ENCODE peak calls at places on chromosomes 1 and 21, in nine cellular contexts. I, W, B, S, O, D, T, K and R are unnamed samples.

GRCh38 chr21:35426484-35426883 is 377.4 kb upstream of the RUNX1 start:
- DNase-seq in D (no peak), W (no peak), K (no peak), O (no peak), B (no peak), T (no peak), S (no peak), I (no peak), R (no peak)

GRCh38 chr1:46742069-46742468 is 23.2 kb upstream of the EFCAB14 start:
- DNase-seq in D (no peak), O (no peak), B (no peak), S (no peak), I (no peak), W (no peak), T (no peak), K (no peak), R (no peak)

GRCh38 chr1:32765561-32766327 is 51.4 kb downstream of the YARS1 start:
- DNase-seq in B (no peak), T (no peak), O (no peak), D (no peak), S (no peak), I (no peak), K (no peak), W (no peak), R (no peak)

GRCh38 chr1:152237093-152237492 is 13.1 kb upstream of the HRNR start:
- DNase-seq in I (no peak), D (no peak), B (no peak), O (no peak), W (no peak), T (no peak), K (no peak), S (no peak), R (no peak)

GRCh38 chr1:240174734-240175133 is 83.1 kb downstream of the FMN2 start:
- DNase-seq in W (no peak), I (no peak), O (no peak), S (no peak), D (no peak), T (no peak), B (no peak), K (no peak), R (no peak)

GRCh38 chr1:78095618-78096416 is 50.1 kb downstream of the GIPC2 start:
- DNase-seq in W (no peak), I (peak), B (peak), T (peak), D (peak), K (no peak), S (no peak), O (no peak), R (peak)

GRCh38 chr1:234938924-234939323 is 189.7 kb downstream of the TOMM20 start:
- DNase-seq in I (no peak), W (no peak), T (no peak), K (no peak), S (no peak), O (peak), B (no peak), D (no peak), R (no peak)

GRCh38 chr1:247531937-247532336 is 4.3 kb downstream of the OR2C3 start:
- DNase-seq in W (no peak), O (no peak), K (no peak), T (no peak), I (no peak), S (no peak), B (no peak), D (no peak), R (no peak)

GRCh38 chr1:184270556-184270955 is 116.3 kb upstream of the C1orf21 start:
- DNase-seq in O (no peak), D (no peak), I (peak), W (no peak), S (no peak), T (peak), K (no peak), B (no peak), R (no peak)

GRCh38 chr1:197083474-197083873 is 16.4 kb upstream of the F13B start:
- DNase-seq in T (no peak), W (no peak), S (no peak), B (no peak), I (no peak), D (no peak), K (no peak), O (no peak), R (no peak)

GRCh38 chr1:45410850-45411509 is 70.7 kb upstream of the MUTYH start:
- DNase-seq in I (no peak), O (no peak), S (no peak), D (peak), B (peak), W (no peak), T (no peak), K (no peak), R (no peak)

GRCh38 chr1:12475158-12475934 is 142.7 kb downstream of the DHRS3 start:
- DNase-seq in S (no peak), D (no peak), W (no peak), B (no peak), O (no peak), T (no peak), I (peak), K (no peak), R (no peak)

GRCh38 chr1:64494659-64495058 is 24.7 kb downstream of the CACHD1 start:
- DNase-seq in O (no peak), S (no peak), B (no peak), W (no peak), T (no peak), I (no peak), D (no peak), K (no peak), R (no peak)

GRCh38 chr1:155173478-155174333 is at the start of gene TRIM46:
- DNase-seq in K (peak), T (peak), O (peak), D (peak), I (peak), W (peak), S (no peak), B (peak), R (peak)
- TF ChIP-seq CTCF in K (no peak), T (no peak), O (no peak), D (no peak), I (no peak), W (no peak), S (no peak), B (no peak), R (no peak)

DNA sequence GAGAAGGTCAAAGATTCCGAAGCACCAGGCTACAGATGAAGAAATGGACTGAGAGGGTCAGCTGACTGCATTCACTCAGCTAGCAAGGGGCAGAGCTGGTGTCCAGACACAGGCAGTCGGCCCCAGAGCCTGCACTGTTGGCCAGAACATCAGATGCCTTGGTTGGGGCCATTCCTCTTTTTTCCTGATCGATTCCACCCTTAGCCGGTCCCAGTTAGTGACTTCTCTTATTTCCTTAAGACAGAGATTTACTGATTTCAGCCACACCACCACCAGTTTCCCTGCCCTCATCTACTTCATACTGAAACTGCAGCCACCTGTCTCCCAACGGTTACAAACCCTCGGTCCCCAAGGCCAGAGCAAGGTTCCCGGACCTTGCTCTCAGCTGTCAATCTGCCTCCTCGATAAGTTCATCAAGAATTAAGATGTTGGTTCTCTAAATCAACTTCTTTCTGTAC is 11.5 kb downstream of the CD58 start:
- DNase-seq in D (no peak), W (peak), O (no peak), B (no peak), T (no peak), S (no peak), I (no peak), K (no peak), R (no peak)
- H3K4me3 ChIP-seq in D (no peak), W (peak), O (no peak), B (no peak), T (no peak), S (no peak), I (no peak), K (no peak), R (no peak)

GRCh38 chr1:246279402-246279801 is 227.7 kb downstream of the SMYD3 start:
- DNase-seq in K (no peak), D (no peak), S (no peak), O (no peak), W (no peak), B (no peak), T (no peak), I (no peak), R (no peak)

GRCh38 chr1:246281195-246281594 is 225.9 kb downstream of the SMYD3 start:
- DNase-seq in D (no peak), W (no peak), O (no peak), K (no peak), T (no peak), B (no peak), S (no peak), I (no peak), R (no peak)

GRCh38 chr1:246281639-246282038 is 225.4 kb downstream of the SMYD3 start:
- DNase-seq in W (no peak), O (no peak), S (no peak), B (no peak), K (no peak), D (no peak), I (no peak), T (no peak), R (no peak)

GRCh38 chr1:246284021-246284420 is 223.1 kb downstream of the SMYD3 start:
- DNase-seq in W (no peak), T (peak), O (no peak), D (peak), I (no peak), S (no peak), B (peak), K (no peak), R (no peak)

DNA sequence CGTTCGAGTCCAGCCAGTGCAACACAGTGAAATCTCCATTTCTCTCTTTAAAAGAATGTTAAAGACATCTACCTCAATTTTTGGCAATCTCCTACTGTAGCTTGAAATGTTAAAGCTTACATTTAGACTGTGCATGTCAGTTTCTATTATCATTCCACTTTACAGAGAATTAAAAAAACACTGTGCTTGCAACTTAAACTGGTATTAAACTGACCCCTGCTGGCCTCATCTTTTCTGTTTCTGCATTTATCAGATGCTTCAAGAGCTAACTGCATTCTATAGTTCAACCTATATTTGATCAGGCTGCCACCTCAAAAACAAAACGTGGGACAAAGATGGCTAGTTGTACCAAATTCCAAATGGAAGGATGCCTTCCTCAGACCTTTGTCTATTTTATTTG is 226.5 kb downstream of the SMYD3 start:
- DNase-seq in S (no peak), W (peak), K (no peak), B (peak), I (peak), T (peak), O (no peak), D (peak), R (peak)
- TF ChIP-seq CTCF in S (peak), W (peak), K (no peak), B (peak), I (peak), T (peak), O (no peak), D (peak), R (peak)

GRCh38 chr1:162317659-162318058 is 59.0 kb downstream of the SPATA46 start:
- DNase-seq in B (no peak), D (no peak), O (no peak), K (no peak), S (no peak), I (no peak), T (no peak), W (no peak), R (no peak)
- H3K4me3 ChIP-seq in B (no peak), D (no peak), O (no peak), K (no peak), S (no peak), I (no peak), T (no peak), W (no peak), R (no peak)

GRCh38 chr1:178133291-178133989 is 39.5 kb downstream of the RASAL2 start:
- DNase-seq in O (no peak), W (no peak), T (no peak), B (no peak), I (no peak), D (no peak), S (no peak), K (no peak), R (no peak)

GRCh38 chr1:178134061-178134460 is 40.2 kb downstream of the RASAL2 start:
- DNase-seq in K (no peak), D (peak), S (no peak), I (peak), W (no peak), B (peak), T (peak), O (no peak), R (peak)

GRCh38 chr1:178142806-178143205 is 48.9 kb downstream of the RASAL2 start:
- DNase-seq in T (no peak), D (no peak), I (no peak), S (no peak), B (no peak), W (no peak), O (no peak), K (no peak), R (no peak)

DNA sequence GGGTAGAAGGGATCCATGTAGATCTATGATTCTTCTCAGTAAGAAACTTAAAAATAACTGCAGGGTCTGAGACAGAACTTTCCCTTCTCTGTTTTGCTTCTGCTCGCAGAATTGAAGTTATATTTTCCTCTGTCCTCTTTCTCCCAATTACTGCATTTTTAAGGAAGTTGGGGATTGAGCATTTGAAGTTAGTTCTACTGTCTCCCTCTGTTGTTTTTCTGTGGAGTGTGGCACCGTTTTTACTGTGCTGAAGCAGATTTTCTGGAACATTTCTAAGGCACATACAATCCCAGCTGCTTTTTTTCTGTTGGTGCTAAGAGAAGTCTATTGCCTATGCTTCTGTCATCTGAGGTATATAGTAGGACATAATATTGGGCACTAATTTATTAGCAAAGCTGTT is 43.3 kb downstream of the RASAL2 start:
- DNase-seq in T (no peak), O (no peak), D (peak), I (no peak), K (no peak), B (peak), S (no peak), W (no peak), R (no peak)
- TF ChIP-seq CTCF in T (no peak), O (no peak), D (no peak), I (no peak), K (no peak), B (no peak), S (no peak), W (no peak), R (no peak)

DNA sequence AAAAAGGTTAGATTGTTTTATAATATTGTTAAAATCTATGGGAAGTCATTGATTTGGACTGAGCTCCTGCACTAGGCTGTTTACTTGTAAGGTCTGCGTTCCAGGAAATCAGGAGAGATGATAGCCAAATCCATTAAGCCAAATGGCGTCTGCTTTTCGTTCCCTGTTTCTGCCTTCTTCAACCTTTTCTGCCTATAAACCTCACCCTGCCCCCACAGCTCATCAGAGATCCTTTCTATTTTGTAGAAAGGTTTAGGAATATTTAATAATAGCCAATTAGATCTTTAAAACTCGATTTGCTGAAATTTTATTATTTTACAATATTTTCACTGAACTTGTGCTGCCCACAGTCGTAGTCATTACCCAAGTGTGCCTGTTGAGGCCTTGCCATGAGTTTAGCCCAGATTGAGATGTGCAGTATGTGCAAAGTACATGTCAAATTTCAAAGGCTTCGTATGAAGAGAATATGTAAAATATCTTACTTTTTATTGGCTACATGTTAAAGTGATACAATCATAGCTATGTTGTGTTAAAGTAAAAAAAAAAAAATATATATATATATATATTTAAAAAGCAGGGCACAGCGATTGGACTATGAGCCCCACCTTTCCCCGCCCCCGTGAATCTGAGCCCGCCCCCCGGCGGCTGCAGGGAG is 444 bp upstream of the IARS2 start:
- DNase-seq in B (no peak), O (no peak), K (no peak), T (no peak), S (no peak), I (no peak), D (no peak), W (no peak), R (no peak)
- H3K4me3 ChIP-seq in B (peak), O (peak), K (peak), T (no peak), S (peak), I (no peak), D (no peak), W (peak), R (no peak)

GRCh38 chr1:228009828-228010775 is 3.3 kb downstream of the WNT3A start:
- DNase-seq in B (no peak), O (peak), S (peak), K (peak), I (no peak), T (no peak), W (peak), D (no peak), R (no peak)

GRCh38 chr1:228011721-228012311 is 5.0 kb downstream of the WNT3A start:
- DNase-seq in D (no peak), K (no peak), W (no peak), O (peak), T (no peak), B (no peak), S (peak), I (no peak), R (no peak)

GRCh38 chr1:228009116-228009827 is 2.5 kb downstream of the WNT3A start:
- DNase-seq in D (no peak), K (peak), I (no peak), B (no peak), O (peak), W (no peak), T (no peak), S (no peak), R (no peak)

GRCh38 chr1:228012555-228012954 is 5.8 kb downstream of the WNT3A start:
- DNase-seq in B (no peak), I (no peak), T (no peak), W (no peak), O (peak), D (no peak), K (no peak), S (peak), R (no peak)

GRCh38 chr1:228010921-228011320 is 4.1 kb downstream of the WNT3A start:
- DNase-seq in O (no peak), B (no peak), T (no peak), K (peak), S (peak), D (no peak), I (no peak), W (no peak), R (no peak)
- TF ChIP-seq CTCF in O (no peak), B (no peak), T (no peak), K (no peak), S (no peak), D (no peak), I (no peak), W (no peak), R (no peak)

DNA sequence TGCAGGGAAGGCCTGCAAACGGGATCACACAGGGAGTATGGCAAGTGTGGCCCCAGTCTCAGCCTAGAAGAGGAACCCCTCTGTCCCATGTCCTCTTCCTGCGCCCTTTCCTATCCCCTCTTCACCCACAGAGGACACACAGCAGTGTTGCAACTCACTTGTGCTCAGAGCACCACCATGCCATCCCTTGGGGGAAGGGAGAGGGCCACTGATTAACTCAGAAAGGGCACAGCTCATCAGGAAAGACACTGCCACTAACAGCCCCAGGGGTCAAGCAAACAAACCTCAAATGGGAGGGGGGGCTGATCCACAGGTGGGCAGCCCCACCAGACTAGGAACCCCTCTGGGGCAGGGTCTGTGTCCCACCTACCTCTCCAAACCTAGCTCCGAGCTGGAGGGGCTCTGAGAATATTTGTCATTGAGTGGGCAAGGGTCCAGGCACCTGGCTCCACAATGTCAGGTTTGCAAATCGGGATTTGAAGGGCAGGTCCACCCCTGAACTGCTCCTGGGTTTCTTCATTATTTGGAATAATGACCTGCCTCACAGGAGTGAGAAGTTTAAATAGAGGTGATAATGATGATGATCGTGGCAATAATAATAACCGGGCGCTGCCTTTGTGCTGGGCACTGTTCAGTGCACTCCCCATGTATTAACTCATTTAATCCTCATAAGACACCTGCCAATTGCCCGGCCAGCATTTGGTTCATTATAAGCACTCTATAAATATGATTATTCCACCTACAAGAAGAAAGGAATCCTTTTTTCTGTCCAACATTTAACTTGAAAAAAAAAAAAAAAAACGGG is 1.0 kb downstream of the ALDH4A1 start:
- DNase-seq in D (no peak), W (no peak), I (no peak), O (no peak), S (no peak), T (no peak), K (no peak), B (no peak), R (no peak)
- H3K4me3 ChIP-seq in D (peak), W (peak), I (peak), O (peak), S (peak), T (peak), K (peak), B (peak), R (peak)

DNA sequence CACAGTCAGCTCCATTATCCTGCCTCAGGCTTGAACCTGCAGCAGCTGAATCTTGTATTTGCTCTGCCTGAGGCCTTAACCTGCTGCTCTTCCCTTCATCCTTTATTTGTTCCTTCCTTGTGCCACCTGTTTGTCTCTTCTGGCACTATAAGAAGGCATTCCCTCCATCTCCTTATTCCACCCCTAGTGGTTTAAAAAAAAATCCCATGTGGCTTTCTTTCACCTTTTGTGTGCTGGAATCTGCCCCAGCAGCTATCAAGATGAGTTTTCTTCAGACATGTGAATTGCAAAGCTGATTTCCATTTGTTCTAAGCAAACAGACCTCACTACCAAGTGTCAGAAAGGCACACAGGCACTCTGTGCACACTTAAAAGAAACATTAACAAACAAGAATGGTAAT is 294.6 kb downstream of the TTLL7 start:
- DNase-seq in D (no peak), K (no peak), T (no peak), O (no peak), B (no peak), I (no peak), S (no peak), W (no peak), R (no peak)
- TF ChIP-seq CTCF in D (no peak), K (no peak), T (no peak), O (no peak), B (no peak), I (no peak), S (no peak), W (no peak), R (no peak)